ENCODE peak calls at places on chromosomes 13 and 19, in eight cellular contexts. One of them, this sample, is unnamed.

GRCh38 chr19:17091758-17092333 is 16.3 kb downstream of the MYO9B start:
- DNase-seq in tibial artery: peak; percentile 81
- DNase-seq in PC-9: peak; percentile 31
- DNase-seq in psoas muscle: peak; percentile 55
- DNase-seq in DND-41: no peak
- DNase-seq in endodermal cell: no peak
- DNase-seq in BE2C: no peak
- DNase-seq in ascending aorta: no peak
- DNase-seq in this sample: no peak

GRCh38 chr13:93915269-93915809 is 564.1 kb downstream of the DCT start:
- DNase-seq in DND-41: no peak
- DNase-seq in PC-9: no peak
- DNase-seq in psoas muscle: no peak
- DNase-seq in ascending aorta: no peak
- DNase-seq in tibial artery: no peak
- DNase-seq in endodermal cell: no peak
- DNase-seq in BE2C: no peak
- DNase-seq in this sample: no peak

GRCh38 chr13:83221813-83222241 is 660.4 kb downstream of the SLITRK1 start:
- DNase-seq in tibial artery: no peak
- DNase-seq in PC-9: no peak
- DNase-seq in DND-41: no peak
- DNase-seq in ascending aorta: no peak
- DNase-seq in psoas muscle: no peak
- DNase-seq in BE2C: no peak
- DNase-seq in endodermal cell: no peak
- DNase-seq in this sample: no peak

GRCh38 chr13:87122551-87122950 is 548.6 kb upstream of the SLITRK5 start:
- DNase-seq in DND-41: no peak
- DNase-seq in BE2C: no peak
- DNase-seq in endodermal cell: no peak
- DNase-seq in psoas muscle: no peak
- DNase-seq in tibial artery: no peak
- DNase-seq in ascending aorta: no peak
- DNase-seq in PC-9: no peak
- DNase-seq in this sample: no peak

GRCh38 chr13:19818223-19818842 is 35.6 kb upstream of the PSPC1 start:
- DNase-seq in ascending aorta: no peak
- DNase-seq in PC-9: no peak
- DNase-seq in BE2C: peak; percentile 52
- DNase-seq in endodermal cell: peak; percentile 97
- DNase-seq in DND-41: peak; percentile 31
- DNase-seq in psoas muscle: peak; percentile 15
- DNase-seq in tibial artery: peak; percentile 65
- DNase-seq in this sample: no peak

GRCh38 chr19:31548941-31549340 is 199.7 kb upstream of the TSHZ3 start:
- DNase-seq in psoas muscle: no peak
- DNase-seq in DND-41: peak; percentile 20
- DNase-seq in BE2C: peak; percentile 19
- DNase-seq in ascending aorta: no peak
- DNase-seq in PC-9: no peak
- DNase-seq in tibial artery: no peak
- DNase-seq in endodermal cell: peak; percentile 72
- DNase-seq in this sample: no peak

GRCh38 chr19:38718747-38719543 is 25.3 kb downstream of the CAPN12 start:
- DNase-seq in psoas muscle: peak; percentile 55
- DNase-seq in PC-9: peak; percentile 56
- DNase-seq in DND-41: no peak
- DNase-seq in BE2C: peak; percentile 44
- DNase-seq in ascending aorta: peak; percentile 86
- DNase-seq in tibial artery: peak; percentile 96
- DNase-seq in endodermal cell: peak; percentile 86
- DNase-seq in this sample: peak; percentile 80

GRCh38 chr19:40578442-40578908 is 1.8 kb downstream of the SHKBP1 start:
- DNase-seq in PC-9: no peak
- DNase-seq in ascending aorta: no peak
- DNase-seq in DND-41: peak; percentile 29
- DNase-seq in BE2C: peak; percentile 55
- DNase-seq in endodermal cell: peak; percentile 90
- DNase-seq in tibial artery: no peak
- DNase-seq in psoas muscle: no peak
- DNase-seq in this sample: peak; percentile 47

GRCh38 chr19:12034610-12035009 is 869 bp downstream of the ZNF433 start:
- DNase-seq in BE2C: no peak
- DNase-seq in endodermal cell: no peak
- DNase-seq in psoas muscle: no peak
- DNase-seq in ascending aorta: no peak
- DNase-seq in DND-41: no peak
- DNase-seq in tibial artery: no peak
- DNase-seq in PC-9: no peak
- DNase-seq in this sample: no peak

GRCh38 chr13:50485979-50486935 is 357.2 kb downstream of the DLEU7 start:
- DNase-seq in tibial artery: no peak
- DNase-seq in BE2C: peak; percentile 66
- DNase-seq in ascending aorta: no peak
- DNase-seq in psoas muscle: no peak
- DNase-seq in DND-41: no peak
- DNase-seq in endodermal cell: peak; percentile 49
- DNase-seq in PC-9: no peak
- DNase-seq in this sample: no peak

GRCh38 chr13:73216381-73216831 is 157.6 kb downstream of the KLF5 start:
- DNase-seq in endodermal cell: no peak
- DNase-seq in ascending aorta: no peak
- DNase-seq in PC-9: no peak
- DNase-seq in BE2C: no peak
- DNase-seq in tibial artery: no peak
- DNase-seq in psoas muscle: no peak
- DNase-seq in DND-41: no peak
- DNase-seq in this sample: no peak

DNA sequence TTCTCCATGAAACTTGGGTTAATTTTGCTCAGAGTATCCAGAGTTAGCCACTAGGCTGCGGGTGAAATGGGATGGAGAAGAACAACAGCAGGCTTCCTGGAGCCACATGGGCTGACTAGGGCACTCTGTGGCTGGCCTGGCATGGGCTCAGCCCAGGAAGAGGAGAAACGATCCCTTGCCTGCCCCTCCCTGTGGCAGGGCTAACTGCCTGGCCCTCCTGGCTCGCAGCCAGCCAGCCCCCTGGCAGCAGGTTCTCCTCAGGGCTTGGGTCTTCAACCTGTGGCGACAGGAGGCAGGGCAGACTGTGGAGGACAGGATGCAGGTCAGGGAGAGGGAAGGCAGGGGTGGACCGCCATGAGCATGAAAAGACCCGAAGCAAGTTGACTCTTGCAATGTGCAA is 78.7 kb upstream of the GPR183 start:
- DNase-seq in tibial artery: no peak
- DNase-seq in PC-9: no peak
- DNase-seq in endodermal cell: peak; percentile 41
- DNase-seq in ascending aorta: peak; percentile 52
- DNase-seq in psoas muscle: no peak
- DNase-seq in DND-41: no peak
- DNase-seq in BE2C: no peak
- DNase-seq in this sample: no peak
- H3K4me1 ChIP-seq in tibial artery: no peaks in the 10 kb centered on the region
- H3K4me1 ChIP-seq in PC-9: no peaks in the 10 kb centered on the region
- H3K4me1 ChIP-seq in endodermal cell: no peaks in the 10 kb centered on the region
- H3K4me1 ChIP-seq in ascending aorta: no peaks in the 10 kb centered on the region
- H3K4me1 ChIP-seq in psoas muscle: no peaks in the 10 kb centered on the region
- H3K4me1 ChIP-seq in DND-41: peaks cover 13% of the 10 kb centered on the region
- H3K4me1 ChIP-seq in BE2C: no peaks in the 10 kb centered on the region
- H3K4me1 ChIP-seq in this sample: no peaks in the 10 kb centered on the region

DNA sequence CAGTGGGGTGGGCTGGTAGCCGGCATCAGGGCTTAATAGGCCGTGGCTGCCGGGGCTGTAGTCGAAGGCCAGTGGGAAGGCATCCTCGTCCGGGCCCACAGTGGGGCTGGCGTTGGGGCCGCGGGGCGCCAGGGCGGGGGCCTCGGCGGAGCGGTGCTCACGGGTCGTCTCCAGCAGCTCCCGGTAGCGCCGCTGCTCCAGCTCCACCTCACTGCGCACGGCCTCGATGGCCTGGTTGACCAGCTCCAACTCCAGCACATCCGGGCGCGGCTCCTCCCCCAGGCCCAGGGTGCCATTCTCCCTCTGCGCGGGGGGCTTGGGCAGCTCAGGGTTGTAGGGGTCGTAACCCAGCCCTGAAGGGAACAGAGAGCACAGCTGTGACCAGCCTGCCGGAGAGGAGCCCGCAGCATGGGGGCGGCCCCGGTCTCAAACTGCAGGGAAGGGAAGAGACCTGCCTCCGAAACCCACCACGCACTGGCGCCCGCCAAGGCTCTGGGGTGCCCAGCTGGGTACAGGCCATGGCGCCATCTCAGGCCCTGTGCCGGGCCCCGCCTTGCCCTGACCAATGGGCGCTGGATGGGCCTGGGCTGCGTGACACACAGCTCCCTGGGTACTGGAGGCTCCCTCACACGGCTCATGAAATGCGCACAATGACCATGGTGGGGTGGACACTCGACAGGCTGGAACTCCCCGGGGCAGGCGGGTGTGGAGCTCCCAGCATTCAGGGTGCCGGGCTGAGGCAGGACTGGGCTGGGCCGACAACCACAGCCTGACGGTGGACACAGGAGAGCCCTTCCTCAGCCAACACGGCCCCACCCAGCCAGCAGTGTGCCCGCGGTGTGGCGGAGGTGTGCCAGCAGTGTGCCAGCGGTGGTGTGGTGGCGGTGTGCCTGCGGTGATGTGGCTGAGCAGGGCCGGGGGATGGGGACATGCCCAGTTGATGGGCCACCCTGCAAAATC is 16.5 kb upstream of the ATP8B3 start:
- DNase-seq in BE2C: no peak
- DNase-seq in PC-9: no peak
- DNase-seq in endodermal cell: no peak
- DNase-seq in ascending aorta: no peak
- DNase-seq in DND-41: no peak
- DNase-seq in psoas muscle: no peak
- DNase-seq in tibial artery: no peak
- DNase-seq in this sample: no peak
- H3K27me3 ChIP-seq in BE2C: no peaks in the 10 kb centered on the region
- H3K27me3 ChIP-seq in PC-9: no peaks in the 10 kb centered on the region
- H3K27me3 ChIP-seq in endodermal cell: no peaks in the 10 kb centered on the region
- H3K27me3 ChIP-seq in ascending aorta: no peaks in the 10 kb centered on the region
- H3K27me3 ChIP-seq in DND-41: no peaks in the 10 kb centered on the region
- H3K27me3 ChIP-seq in psoas muscle: no peaks in the 10 kb centered on the region
- H3K27me3 ChIP-seq in tibial artery: no peaks in the 10 kb centered on the region
- H3K27me3 ChIP-seq in this sample: no peaks in the 10 kb centered on the region

DNA sequence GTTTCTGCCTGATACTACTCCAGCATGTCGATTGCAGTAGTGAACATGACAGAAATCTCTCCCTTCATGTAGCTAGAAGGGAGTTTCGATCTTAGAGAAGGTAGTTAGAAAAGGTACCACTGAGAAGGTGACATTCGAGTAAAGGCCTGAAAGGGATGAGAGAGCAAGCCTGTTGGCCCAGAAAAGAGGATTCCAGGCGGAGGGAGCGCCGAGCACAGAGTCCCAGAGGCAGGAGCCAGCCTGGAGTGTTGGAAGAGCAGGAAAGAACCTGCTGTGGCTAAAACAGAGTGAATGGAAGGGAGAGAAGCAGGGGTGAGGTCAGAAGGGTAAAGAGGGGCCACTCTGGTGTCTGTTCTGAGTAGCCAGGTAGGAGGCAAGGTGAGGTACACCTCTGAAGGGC is 52.5 kb downstream of the GARRE1 start:
- DNase-seq in DND-41: no peak
- DNase-seq in BE2C: no peak
- DNase-seq in PC-9: no peak
- DNase-seq in tibial artery: no peak
- DNase-seq in ascending aorta: peak; percentile 18
- DNase-seq in psoas muscle: no peak
- DNase-seq in endodermal cell: no peak
- DNase-seq in this sample: no peak
- H3K4me1 ChIP-seq in DND-41: no peaks in the 10 kb centered on the region
- H3K4me1 ChIP-seq in BE2C: no peaks in the 10 kb centered on the region
- H3K4me1 ChIP-seq in PC-9: no peaks in the 10 kb centered on the region
- H3K4me1 ChIP-seq in tibial artery: no peaks in the 10 kb centered on the region
- H3K4me1 ChIP-seq in ascending aorta: peaks cover 10% of the 10 kb centered on the region
- H3K4me1 ChIP-seq in psoas muscle: peaks cover 36% of the 10 kb centered on the region
- H3K4me1 ChIP-seq in endodermal cell: no peaks in the 10 kb centered on the region
- H3K4me1 ChIP-seq in this sample: peaks cover 9% of the 10 kb centered on the region

DNA sequence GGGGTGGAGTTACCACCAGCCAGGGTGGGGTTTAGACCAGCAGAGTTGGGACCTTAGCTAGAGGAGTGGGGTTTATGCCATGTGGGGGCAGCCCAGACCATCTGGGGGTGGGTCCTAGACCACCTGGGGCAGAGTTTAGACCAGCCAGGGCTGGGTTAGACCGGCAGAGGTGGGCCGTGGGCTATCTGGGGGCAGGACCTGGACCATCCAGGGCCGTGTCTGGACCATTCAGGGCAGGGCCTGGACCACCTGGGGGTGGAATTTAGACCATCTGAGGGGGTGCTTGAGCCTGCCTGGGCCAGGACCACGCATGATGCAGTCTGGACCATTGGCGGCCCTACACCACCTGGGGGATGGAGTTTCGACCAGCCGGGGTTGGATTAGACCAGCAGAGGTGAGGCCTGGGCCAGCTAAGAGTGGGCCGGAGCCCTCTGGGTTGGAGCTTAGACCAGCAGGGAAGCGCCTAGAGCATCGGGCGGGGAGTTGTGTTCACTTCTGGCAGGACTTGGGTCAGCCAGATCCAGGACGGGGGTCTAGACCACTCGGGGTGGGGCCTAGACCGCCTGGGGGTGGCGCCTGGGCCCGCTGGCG is 9.9 kb upstream of the CACNG6 start:
- DNase-seq in endodermal cell: peak; percentile 71
- DNase-seq in psoas muscle: no peak
- DNase-seq in DND-41: no peak
- DNase-seq in BE2C: no peak
- DNase-seq in tibial artery: no peak
- DNase-seq in PC-9: no peak
- DNase-seq in ascending aorta: no peak
- DNase-seq in this sample: no peak
- H3K27me3 ChIP-seq in endodermal cell: peaks cover 28% of the 10 kb centered on the region
- H3K27me3 ChIP-seq in psoas muscle: peaks cover 14% of the 10 kb centered on the region
- H3K27me3 ChIP-seq in DND-41: no peaks in the 10 kb centered on the region
- H3K27me3 ChIP-seq in BE2C: peaks cover 3% of the 10 kb centered on the region
- H3K27me3 ChIP-seq in tibial artery: peaks cover 3% of the 10 kb centered on the region
- H3K27me3 ChIP-seq in PC-9: no peaks in the 10 kb centered on the region
- H3K27me3 ChIP-seq in ascending aorta: peaks cover 18% of the 10 kb centered on the region
- H3K27me3 ChIP-seq in this sample: peaks cover 11% of the 10 kb centered on the region

This sample was measured in heart right ventricle.